ENCODE peak calls at places on chromosomes 13 and 19, in four cellular contexts. N is lower leg skin, I is foreskin fibroblast, W is fibroblast of villous mesenchyme. P is an unnamed sample.

GRCh38 chr13:41588899-41589298 is 131.5 kb downstream of the RGCC start:
- DNase-seq in N (no peak), I (peak; percentile 91), W (peak; percentile 88), P (no peak)

GRCh38 chr13:49690133-49690989 is 925 bp downstream of the EBPL start:
- DNase-seq in N (no peak), I (peak; percentile 75), W (peak; percentile 84), P (no peak)

GRCh38 chr19:19081642-19082151 is 17.9 kb downstream of the SLC25A42 start:
- DNase-seq in N (no peak), I (peak; percentile 16), W (peak; percentile 50), P (no peak)

GRCh38 chr13:59680429-59681024 is 483.2 kb downstream of the DIAPH3 start:
- DNase-seq in N (no peak), I (peak; percentile 56), W (peak; percentile 30), P (no peak)

GRCh38 chr13:99979453-99980200 is 2.0 kb upstream of the ZIC2 start:
- DNase-seq in N (no peak), I (no peak), W (no peak), P (no peak)

GRCh38 chr13:73290844-73291243 is 232.0 kb downstream of the KLF5 start:
- DNase-seq in N (no peak), I (no peak), W (no peak), P (no peak)

GRCh38 chr13:24670927-24671326 is 9.3 kb upstream of the ATP12A start:
- DNase-seq in N (no peak), I (peak; percentile 45), W (no peak), P (no peak)

GRCh38 chr13:72204291-72204690 is 337.3 kb upstream of the DACH1 start:
- DNase-seq in N (no peak), I (peak; percentile 30), W (no peak), P (no peak)

GRCh38 chr19:42200116-42200740 is 17.2 kb downstream of the DEDD2 start:
- DNase-seq in N (no peak), I (no peak), W (no peak), P (no peak)

GRCh38 chr13:36211567-36211966 is 2.8 kb downstream of the SOHLH2 start:
- DNase-seq in N (no peak), I (no peak), W (no peak), P (no peak)

GRCh38 chr19:8396185-8396562 is 6.0 kb downstream of the RAB11B start:
- DNase-seq in N (no peak), I (no peak), W (no peak), P (no peak)

GRCh38 chr13:29301027-29301426 is 294.5 kb downstream of the SLC7A1 start:
- DNase-seq in N (no peak), I (no peak), W (no peak), P (no peak)

GRCh38 chr19:45931055-45931454 is 16.5 kb upstream of the NANOS2 start:
- DNase-seq in N (no peak), I (no peak), W (no peak), P (no peak)
- TF ChIP-seq CTCF in N (no peak), I (no peak), W (no peak), P (no peak)

GRCh38 chr13:70729369-70729768 is 621.1 kb upstream of the KLHL1 start:
- DNase-seq in N (no peak), I (no peak), W (no peak), P (no peak)

DNA sequence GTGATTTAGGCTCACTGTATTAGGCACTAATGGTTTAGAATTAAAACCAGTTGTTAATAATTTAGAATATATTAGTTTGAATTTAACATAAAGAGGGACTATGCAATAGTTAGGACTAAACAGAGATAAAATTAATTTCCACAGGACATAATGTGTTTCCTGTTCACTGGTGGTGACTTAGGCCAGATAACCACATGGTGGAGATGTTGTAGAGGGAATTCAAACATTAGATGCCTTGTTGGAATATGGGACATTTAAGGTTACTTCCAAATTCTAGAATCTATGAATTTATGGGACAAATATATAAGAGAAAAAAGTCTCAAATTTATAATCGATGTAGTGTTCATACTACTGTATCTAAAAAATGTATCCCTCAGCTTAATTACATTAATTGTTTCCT is 615.5 kb upstream of the KLHL1 start:
- DNase-seq in N (no peak), I (peak; percentile 1), W (no peak), P (no peak)
- TF ChIP-seq CTCF in N (no peak), I (no peak), W (no peak), P (no peak)

DNA sequence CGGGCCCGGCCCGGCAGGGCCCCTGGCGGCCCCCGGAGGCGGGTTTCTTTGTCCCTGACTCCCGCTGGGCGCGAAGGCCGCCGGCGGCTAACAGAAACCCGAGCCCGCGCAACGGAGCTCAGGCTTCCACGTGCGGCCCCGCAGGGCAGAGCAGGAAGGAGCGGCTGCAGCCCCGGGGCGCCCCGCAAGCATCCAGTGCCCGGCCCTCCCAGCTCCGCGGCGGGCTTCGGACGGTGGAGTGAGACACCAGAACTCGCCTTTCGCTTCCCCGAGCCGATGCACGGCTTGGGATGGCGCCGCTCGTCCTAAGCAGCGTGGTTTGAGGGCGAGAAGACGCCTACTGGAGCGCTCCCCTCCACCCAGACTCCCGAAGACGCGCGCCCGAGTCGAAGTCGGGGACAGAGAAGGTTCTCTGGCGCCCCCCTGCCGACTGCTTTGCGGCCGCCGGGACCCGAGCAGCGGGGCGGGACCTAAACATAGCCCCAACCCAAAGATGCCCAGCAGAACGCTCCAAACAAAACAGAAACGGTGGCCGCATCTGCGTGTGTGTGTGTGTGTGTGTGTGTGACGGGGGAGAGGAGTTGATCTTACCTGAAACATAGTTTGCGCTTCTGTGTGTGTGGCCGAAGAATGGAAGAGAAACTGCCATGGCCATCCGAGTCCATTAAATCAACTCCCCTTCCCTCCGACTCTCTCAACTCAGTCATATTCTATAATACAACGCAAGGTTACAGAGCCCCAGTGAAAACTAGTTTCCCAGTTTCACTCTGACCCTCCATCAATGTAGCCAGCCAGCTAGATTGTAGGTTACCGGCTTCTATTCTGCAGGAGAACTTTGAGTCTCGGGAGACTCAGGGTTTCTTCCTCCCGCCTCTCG is 629 bp upstream of the FGF9 start:
- DNase-seq in N (peak; percentile 91), I (peak; percentile 67), W (peak; percentile 52), P (no peak)
- TF ChIP-seq CTCF in N (no peak), I (peak; percentile 22), W (no peak), P (no peak)

GRCh38 chr13:60798503-60798902 is 401.5 kb downstream of the TDRD3 start:
- DNase-seq in N (no peak), I (no peak), W (no peak), P (no peak)
- TF ChIP-seq CTCF in N (no peak), I (no peak), W (no peak), P (no peak)

GRCh38 chr19:7351861-7352260 is 3.1 kb downstream of the ARHGEF18 start:
- DNase-seq in N (no peak), I (no peak), W (no peak), P (no peak)

GRCh38 chr19:7348587-7349230 is at the start of gene ARHGEF18:
- DNase-seq in N (no peak), I (no peak), W (no peak), P (no peak)

GRCh38 chr19:7346488-7346971 is 2.2 kb upstream of the ARHGEF18 start:
- DNase-seq in N (no peak), I (no peak), W (no peak), P (no peak)

GRCh38 chr19:7349231-7349591 is 474 bp downstream of the ARHGEF18 start:
- DNase-seq in N (no peak), I (no peak), W (no peak), P (no peak)

DNA sequence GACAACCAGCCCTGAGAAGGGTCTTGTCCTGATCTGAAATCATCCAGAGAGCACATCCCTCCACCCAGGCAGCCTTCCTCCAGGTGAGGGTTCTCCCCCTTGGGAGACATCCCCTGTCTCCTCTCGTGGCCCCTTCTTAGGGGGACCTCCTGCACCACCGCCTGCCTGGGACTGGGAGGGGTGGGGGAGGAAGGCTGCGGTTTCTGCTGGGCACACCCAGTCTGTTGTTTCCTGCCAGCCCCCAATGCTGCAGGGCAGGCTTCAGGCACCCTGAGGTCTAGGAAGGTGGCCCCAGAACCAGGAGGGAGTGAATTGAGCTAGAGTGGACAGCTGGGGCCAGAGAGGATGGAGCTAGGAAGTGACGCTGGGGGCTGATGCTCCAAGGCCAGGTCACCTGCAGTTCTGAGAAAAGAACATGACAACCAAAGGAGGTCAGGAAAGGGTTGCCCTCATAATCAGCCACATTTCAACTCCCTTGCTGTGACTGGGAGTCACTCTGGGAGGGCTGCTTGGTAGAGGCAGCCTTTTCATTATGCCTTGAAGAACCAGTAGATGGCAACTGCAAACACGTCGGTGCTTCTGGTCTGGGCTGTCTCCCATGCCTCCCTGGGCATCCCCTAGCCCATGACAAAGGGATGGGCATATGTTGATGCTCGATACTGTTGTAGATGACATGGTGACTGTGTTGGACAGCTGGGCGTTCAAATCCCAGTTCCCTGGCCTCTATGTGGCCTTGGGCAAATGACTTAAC is 1.4 kb downstream of the ARHGEF18 start:
- DNase-seq in N (no peak), I (no peak), W (no peak), P (no peak)
- TF ChIP-seq CTCF in N (no peak), I (no peak), W (no peak), P (no peak)

GRCh38 chr13:102724923-102725322 is 30.1 kb upstream of the METTL21C start:
- DNase-seq in N (no peak), I (peak; percentile 72), W (peak; percentile 70), P (no peak)
- TF ChIP-seq CTCF in N (no peak), I (peak; percentile 37), W (peak; percentile 64), P (no peak)

GRCh38 chr13:46667687-46668281 is 114.8 kb downstream of the LRCH1 start:
- DNase-seq in N (no peak), I (no peak), W (peak; percentile 37), P (no peak)

GRCh38 chr13:46668302-46668720 is 115.3 kb downstream of the LRCH1 start:
- DNase-seq in N (no peak), I (peak; percentile 89), W (peak; percentile 90), P (no peak)

GRCh38 chr13:46665243-46665629 is 112.3 kb downstream of the LRCH1 start:
- DNase-seq in N (no peak), I (no peak), W (no peak), P (no peak)

GRCh38 chr13:46665630-46666482 is 112.9 kb downstream of the LRCH1 start:
- DNase-seq in N (no peak), I (no peak), W (peak; percentile 55), P (no peak)

GRCh38 chr13:46666727-46667456 is 113.9 kb downstream of the LRCH1 start:
- DNase-seq in N (no peak), I (no peak), W (no peak), P (no peak)
- TF ChIP-seq CTCF in N (no peak), I (no peak), W (no peak), P (no peak)

GRCh38 chr13:107680115-107680514 is 535.2 kb downstream of the LIG4 start:
- DNase-seq in N (no peak), I (no peak), W (no peak), P (no peak)
- TF ChIP-seq CTCF in N (no peak), I (no peak), W (no peak), P (no peak)

P was measured in omental fat pad.